ENCODE peak calls at places on chromosomes 6 and 20, in five cellular contexts. Q is cardiac muscle cell, E is Panc1, J is psoas muscle, O is Peyer's patch. P is an unnamed sample.

GRCh38 chr6:139547082-139547776 is 172.8 kb upstream of the CITED2 start:
- DNase-seq in Q (no peak), E (no peak), J (no peak), O (no peak), P (no peak)

GRCh38 chr20:953742-954141 is 37.6 kb upstream of the ANGPT4 start:
- DNase-seq in Q (peak; percentile 45), E (no peak), J (no peak), O (no peak), P (no peak)

GRCh38 chr6:19450651-19451050 is 386.5 kb upstream of the ID4 start:
- DNase-seq in Q (no peak), E (no peak), J (no peak), O (no peak), P (peak; percentile 54)

GRCh38 chr6:19024737-19025136 is 637.6 kb downstream of the RNF144B start:
- DNase-seq in Q (peak; percentile 84), E (peak; percentile 28), J (no peak), O (no peak), P (peak; percentile 67)

GRCh38 chr6:137258170-137258569 is 39.0 kb upstream of the IFNGR1 start:
- DNase-seq in Q (no peak), E (no peak), J (no peak), O (peak; percentile 67), P (no peak)

GRCh38 chr6:54419885-54420284 is 111.6 kb downstream of the TINAG start:
- DNase-seq in Q (no peak), E (peak; percentile 17), J (no peak), O (no peak), P (no peak)

GRCh38 chr20:17958326-17959256 is 10.0 kb downstream of the SNX5 start:
- DNase-seq in Q (no peak), E (no peak), J (no peak), O (no peak), P (no peak)

GRCh38 chr6:166553563-166554271 is 32.8 kb downstream of the RAMACL start:
- DNase-seq in Q (no peak), E (no peak), J (peak; percentile 62), O (no peak), P (no peak)

GRCh38 chr20:47352332-47353223 is 3.9 kb downstream of the ZMYND8 start:
- DNase-seq in Q (no peak), E (no peak), J (no peak), O (no peak), P (no peak)

GRCh38 chr6:75620387-75621304 is 19.0 kb downstream of the SENP6 start:
- DNase-seq in Q (no peak), E (no peak), J (no peak), O (no peak), P (no peak)

GRCh38 chr6:168102093-168102985 is 23.3 kb upstream of the FRMD1 start:
- DNase-seq in Q (no peak), E (no peak), J (peak; percentile 9), O (no peak), P (no peak)

GRCh38 chr6:12490904-12491571 is 200.9 kb downstream of the EDN1 start:
- DNase-seq in Q (no peak), E (no peak), J (no peak), O (no peak), P (no peak)

GRCh38 chr6:145814501-145815350 is at the start of gene FBXO30:
- DNase-seq in Q (peak; percentile 90), E (peak; percentile 48), J (peak; percentile 89), O (peak; percentile 95), P (peak; percentile 87)

GRCh38 chr6:15978426-15978825 is 150.5 kb upstream of the MYLIP start:
- DNase-seq in Q (no peak), E (no peak), J (no peak), O (no peak), P (no peak)

DNA sequence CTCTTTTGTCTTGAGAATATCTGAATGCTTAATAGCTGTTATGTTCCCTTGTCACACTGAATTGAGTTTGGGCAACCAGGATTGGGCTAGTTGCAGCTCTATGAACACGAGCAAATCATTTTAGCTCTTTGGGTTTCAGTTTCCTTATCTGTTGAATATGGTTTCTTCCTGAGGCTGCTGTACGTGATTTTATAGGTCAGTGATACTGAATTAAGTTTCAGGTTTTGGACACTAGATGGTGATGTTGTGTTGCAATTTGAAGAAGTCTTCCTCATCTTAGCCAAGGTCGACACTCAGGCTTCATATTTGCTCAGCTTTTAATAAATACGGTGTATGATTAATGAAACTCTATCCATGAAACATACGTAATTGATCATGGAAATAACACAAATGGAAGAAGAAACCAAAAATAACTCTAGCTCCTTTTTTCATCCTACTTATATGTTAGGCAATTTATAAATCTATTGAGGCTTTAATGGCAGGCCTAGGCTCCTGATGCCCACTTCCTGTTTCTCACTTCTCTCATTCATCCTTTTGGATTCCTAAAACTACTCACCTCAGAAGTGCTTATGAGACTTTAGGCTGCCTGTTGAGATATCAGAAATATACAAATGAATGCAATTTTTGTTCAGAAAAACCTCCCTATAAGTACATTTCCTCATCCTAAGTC is 354.1 kb upstream of the MAP3K7 start:
- DNase-seq in Q (peak; percentile 64), E (peak; percentile 36), J (no peak), O (no peak), P (no peak)
- TF ChIP-seq CTCF in Q (peak; percentile 58), E (peak; percentile 58), J (peak; percentile 57), O (peak; percentile 70), P (peak; percentile 41)

DNA sequence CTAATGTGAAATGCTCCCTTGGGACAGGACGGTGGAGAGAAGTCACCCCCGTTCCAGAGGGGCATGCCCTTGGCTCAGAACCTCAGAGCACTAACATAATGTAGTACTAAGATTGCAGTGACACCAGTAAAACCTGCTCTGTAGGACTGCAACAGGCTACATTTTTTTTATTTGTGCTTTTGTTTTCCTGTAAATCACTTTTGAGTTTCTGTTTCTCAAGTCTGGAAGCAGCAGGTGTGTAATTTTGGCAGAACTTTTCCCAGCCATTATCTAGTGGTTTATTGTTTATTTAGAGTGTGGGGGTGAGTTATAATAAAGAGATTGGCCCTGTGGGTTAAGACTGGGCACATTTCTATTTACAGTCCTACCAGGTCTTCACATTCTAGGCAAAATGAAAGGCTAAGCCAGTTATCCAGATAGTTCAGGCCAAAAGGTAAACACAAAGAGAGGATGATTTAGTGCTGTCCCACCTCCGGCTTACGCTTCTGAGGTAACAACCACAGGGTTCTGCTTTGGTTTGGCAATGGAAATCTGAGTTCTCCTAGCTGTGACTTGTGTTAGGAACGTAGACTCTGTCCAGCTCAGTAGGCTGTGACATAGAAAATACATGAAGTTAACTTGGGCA is 50.2 kb upstream of the PTPRK start:
- DNase-seq in Q (no peak), E (no peak), J (no peak), O (no peak), P (no peak)
- H3K27ac ChIP-seq in Q (no peak overlapping the region), E (no peak overlapping the region), J (no peak overlapping the region), O (no peak overlapping the region), P (no peak overlapping the region)

GRCh38 chr6:106102967-106103727 is 17.0 kb downstream of the PRDM1 start:
- DNase-seq in Q (peak; percentile 25), E (no peak), J (no peak), O (no peak), P (no peak)
- H3K4me3 ChIP-seq in Q (no peak overlapping the region), E (peak overlapping the region; percentile 28), J (peak overlapping the region; percentile 34), O (peak overlapping the region; percentile 46), P (no peak overlapping the region)

DNA sequence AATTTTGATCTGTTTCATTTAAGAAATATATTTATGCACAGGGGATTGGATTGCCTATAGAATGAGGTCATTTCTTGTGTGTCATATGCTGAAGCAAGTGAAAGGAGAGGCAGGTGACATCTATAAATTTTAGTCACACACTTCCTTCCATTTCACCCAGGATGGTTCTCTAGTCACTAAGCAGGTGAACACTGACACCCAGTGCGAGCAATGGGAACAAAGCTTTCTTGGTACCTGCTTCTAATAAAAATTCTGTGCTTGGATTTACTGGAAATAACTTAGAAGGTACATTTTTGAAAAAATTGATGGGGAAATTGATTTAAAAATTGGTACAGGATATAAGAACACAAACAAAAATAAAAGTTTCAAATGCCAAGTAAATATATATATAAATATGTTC is 66.9 kb upstream of the MC3R start:
- DNase-seq in Q (no peak), E (no peak), J (no peak), O (no peak), P (no peak)
- TF ChIP-seq CTCF in Q (no peak), E (peak; percentile 33), J (peak; percentile 5), O (peak; percentile 20), P (no peak)

DNA sequence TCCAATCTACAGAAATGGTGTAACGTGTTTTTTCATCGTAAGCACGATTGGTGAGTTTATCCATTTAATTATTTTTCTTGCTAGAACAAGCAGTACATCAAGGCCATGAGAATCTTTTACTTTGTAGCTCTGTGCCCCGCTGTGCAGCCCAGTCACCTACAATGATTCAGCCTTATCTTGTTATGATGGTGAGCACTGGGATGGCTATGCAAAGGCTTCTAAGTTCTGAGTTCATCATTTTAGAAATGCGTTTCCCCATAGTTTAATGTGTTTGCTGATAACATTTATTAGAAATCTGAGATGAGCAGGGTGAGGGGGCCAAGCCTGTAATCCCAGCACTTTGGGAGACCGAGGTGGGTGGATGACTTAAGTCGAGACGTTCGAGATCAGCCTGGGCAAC is 111.8 kb upstream of the QKI start:
- DNase-seq in Q (no peak), E (no peak), J (no peak), O (no peak), P (no peak)
- H3K27ac ChIP-seq in Q (peak overlapping the region; percentile 87), E (no peak overlapping the region), J (peak overlapping the region; percentile 4), O (no peak overlapping the region), P (no peak overlapping the region)

DNA sequence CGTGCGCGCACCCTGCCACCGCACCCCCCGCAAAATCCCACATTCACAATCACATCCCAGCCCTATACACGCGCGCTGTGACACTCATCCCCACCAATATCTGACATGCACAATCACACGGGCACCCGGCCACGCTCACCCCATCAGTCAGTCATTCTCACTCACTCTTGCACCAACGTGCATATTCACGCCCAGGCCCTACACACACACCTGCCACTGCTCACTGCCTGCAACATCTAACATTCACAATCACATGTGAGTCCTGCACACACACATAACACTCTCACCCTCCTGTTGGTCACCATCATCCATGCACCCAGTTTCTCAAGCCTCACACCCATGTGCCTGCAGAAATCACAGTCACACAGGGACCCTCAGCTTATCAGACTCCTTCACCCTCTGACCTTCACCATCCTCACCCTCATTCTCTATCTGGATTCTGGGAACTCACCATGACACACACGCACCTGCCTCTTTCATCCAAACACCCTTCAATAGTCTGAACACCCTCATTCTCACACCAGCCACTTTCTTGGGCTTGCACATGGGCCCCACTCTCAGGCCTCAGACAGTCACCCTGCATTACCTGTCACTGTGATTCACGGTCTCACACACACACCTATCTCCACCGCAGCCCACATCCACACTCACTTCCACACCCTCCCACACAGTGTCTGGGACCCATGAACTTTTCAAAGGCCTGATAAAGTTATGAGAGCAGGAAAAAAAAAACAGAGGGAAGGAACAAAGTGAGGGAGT is 748 bp upstream of the ATP9A start:
- DNase-seq in Q (no peak), E (no peak), J (no peak), O (no peak), P (no peak)
- H3K4me3 ChIP-seq in Q (no peak overlapping the region), E (peak overlapping the region; percentile 6), J (peak overlapping the region; percentile 32), O (peak overlapping the region; percentile 25), P (peak overlapping the region; percentile 29)